ENCODE peak calls at places on chromosome 21, in ten cellular contexts. T is stimulated activated CD8-positive, alpha-beta memory T cell treated with anti-CD3 and anti-CD28 coated beads, Interleukin-4, amount 100 ng/mL, for 24 hours; J is effector memory CD8-positive, alpha-beta T cell; L is left colon; W is lower lobe of right lung; K is brain microvascular endothelial cell; Z is GM04504; D is EL; Y is neural crest cell; P is T-helper 9 cell. R is an unnamed sample.

GRCh38 chr21:38361324-38361723 is 104.5 kb downstream of the KCNJ15 start:
- DNase-seq in J (no peak), L (no peak), D (no peak), K (no peak), Y (no peak), T (no peak), Z (no peak), P (no peak), W (no peak), R (no peak)

GRCh38 chr21:33293811-33294216 is 27.6 kb downstream of the IL10RB start:
- DNase-seq in P (no peak), J (no peak), Z (no peak), D (no peak), W (no peak), L (no peak), K (no peak), Y (no peak), T (no peak), R (no peak)

GRCh38 chr21:45945066-45945867 is 36.3 kb upstream of the COL6A1 start:
- DNase-seq in W (no peak), J (no peak), Y (no peak), P (no peak), D (no peak), K (no peak), Z (no peak), T (no peak), L (no peak), R (no peak)

GRCh38 chr21:46557469-46557868 is 47.4 kb downstream of the S100B start:
- DNase-seq in W (peak; percentile 29), Z (no peak), Y (no peak), J (no peak), P (no peak), L (no peak), K (no peak), D (no peak), T (no peak), R (no peak)

GRCh38 chr21:42758721-42759593 is 105.5 kb downstream of the PDE9A start:
- DNase-seq in Y (no peak), K (no peak), D (no peak), P (no peak), W (peak; percentile 16), J (no peak), T (no peak), L (no peak), Z (no peak), R (no peak)

GRCh38 chr21:29233611-29234540 is 64.8 kb upstream of the BACH1 start:
- DNase-seq in T (no peak), D (no peak), K (no peak), W (no peak), L (no peak), Z (no peak), J (no peak), P (no peak), Y (no peak), R (no peak)

GRCh38 chr21:35697321-35697808 is 363.0 kb downstream of the SETD4 start:
- DNase-seq in K (peak; percentile 63), Z (peak; percentile 3), T (no peak), Y (no peak), P (no peak), J (no peak), W (peak; percentile 75), D (peak; percentile 53), L (peak; percentile 65), R (peak; percentile 93)

GRCh38 chr21:21688877-21689276 is 690.7 kb downstream of the NCAM2 start:
- DNase-seq in Y (no peak), D (peak; percentile 36), L (no peak), J (no peak), T (no peak), K (no peak), W (no peak), Z (no peak), P (no peak), R (no peak)

GRCh38 chr21:15592271-15592860 is 137.4 kb upstream of the USP25 start:
- DNase-seq in L (no peak), D (peak; percentile 50), J (peak; percentile 29), T (no peak), W (no peak), P (no peak), K (peak; percentile 37), Z (peak; percentile 20), Y (peak; percentile 15), R (peak; percentile 10)

GRCh38 chr21:42652527-42653491 is 612 bp upstream of the PDE9A start:
- DNase-seq in P (no peak), J (no peak), L (peak; percentile 59), W (peak; percentile 84), Y (peak; percentile 67), Z (no peak), D (peak; percentile 54), K (no peak), T (no peak), R (no peak)

GRCh38 chr21:46616656-46617055 is 11.8 kb upstream of the S100B start:
- DNase-seq in L (no peak), P (no peak), K (no peak), D (no peak), Y (no peak), T (no peak), W (no peak), Z (no peak), J (no peak), R (no peak)

GRCh38 chr21:23401278-23401677 is 2206.0 kb downstream of the MRPL39 start:
- DNase-seq in Y (no peak), J (no peak), Z (no peak), T (no peak), L (no peak), W (no peak), D (no peak), K (no peak), P (no peak), R (no peak)

GRCh38 chr21:17671733-17672132 is 59.0 kb upstream of the BTG3 start:
- DNase-seq in Y (no peak), J (no peak), D (no peak), W (no peak), L (no peak), P (no peak), K (no peak), Z (no peak), T (no peak), R (peak; percentile 26)